ENCODE peak calls at places on chromosomes 2 and 18, in seven cellular contexts. K is heart left ventricle; B is A673; M is IMR-90; P is effector memory CD4-positive, alpha-beta T cell; L is suprapubic skin; S is naive thymus-derived CD4-positive, alpha-beta T cell. U is an unnamed sample. For H3K4me1 and H3K27me3, the result is how much of the 10 kb centered on the place peaks cover.

GRCh38 chr2:119638246-119638645 is 40.8 kb upstream of the TMEM177 start:
- DNase-seq in K (no peak), B (no peak), P (no peak), S (no peak), M (no peak), L (no peak), U (no peak)

GRCh38 chr2:150476809-150477302 is 10.6 kb downstream of the RND3 start:
- DNase-seq in K (no peak), B (no peak), P (no peak), S (no peak), L (no peak), M (peak), U (no peak)

GRCh38 chr18:24271381-24272331 is 126.0 kb downstream of the OSBPL1A start:
- DNase-seq in M (peak), S (peak), L (peak), P (no peak), K (peak), B (peak), U (no peak)

GRCh38 chr2:225739328-225739727 is 339.8 kb downstream of the NYAP2 start:
- DNase-seq in K (no peak), B (no peak), L (no peak), P (no peak), S (no peak), M (no peak), U (no peak)

GRCh38 chr2:2870106-2870505 is 507.5 kb downstream of the EIPR1 start:
- DNase-seq in M (no peak), B (no peak), K (no peak), P (no peak), L (no peak), S (no peak), U (no peak)

GRCh38 chr18:52237551-52237950 is 102.4 kb upstream of the DCC start:
- DNase-seq in S (no peak), P (no peak), B (no peak), L (no peak), K (no peak), M (peak), U (no peak)

GRCh38 chr18:79644006-79644665 is 35.5 kb upstream of the CTDP1 start:
- DNase-seq in S (peak), P (peak), L (no peak), M (peak), B (peak), K (peak), U (peak)

GRCh38 chr2:65918760-65919187 is 486.4 kb upstream of the SPRED2 start:
- DNase-seq in B (no peak), P (no peak), L (no peak), M (no peak), S (no peak), K (no peak), U (no peak)

GRCh38 chr2:218081695-218082094 is 12.6 kb downstream of the RUFY4 start:
- DNase-seq in M (peak), B (no peak), S (no peak), L (no peak), P (no peak), K (no peak), U (no peak)

GRCh38 chr2:163990554-163990953 is 254.7 kb upstream of the FIGN start:
- DNase-seq in L (no peak), P (no peak), S (no peak), K (no peak), B (no peak), M (no peak), U (no peak)

GRCh38 chr18:2883137-2883671 is 36.4 kb downstream of the EMILIN2 start:
- DNase-seq in P (peak), B (no peak), M (no peak), S (no peak), K (no peak), L (no peak), U (peak)

GRCh38 chr18:50806208-50806616 is 13.6 kb downstream of the MRO start:
- DNase-seq in M (no peak), K (peak), B (no peak), L (no peak), S (no peak), P (no peak), U (no peak)

GRCh38 chr2:149686677-149687427 is 99.3 kb upstream of the MMADHC start:
- DNase-seq in K (no peak), B (no peak), M (no peak), S (no peak), P (no peak), L (no peak), U (no peak)

GRCh38 chr2:40169430-40169829 is 282.5 kb downstream of the SLC8A1 start:
- DNase-seq in P (no peak), M (peak), K (no peak), L (no peak), S (no peak), B (no peak), U (no peak)

GRCh38 chr2:31187166-31187565 is 30.1 kb downstream of the CAPN14 start:
- DNase-seq in M (no peak), L (no peak), B (no peak), P (no peak), S (no peak), K (no peak), U (no peak)

GRCh38 chr18:10330428-10330827 is 124.0 kb upstream of the APCDD1 start:
- DNase-seq in P (no peak), S (no peak), L (no peak), M (no peak), K (no peak), B (no peak), U (no peak)

GRCh38 chr18:63820694-63821093 is 45.5 kb downstream of the SERPINB7 start:
- DNase-seq in S (no peak), K (no peak), M (no peak), L (no peak), P (no peak), B (no peak), U (no peak)

GRCh38 chr2:124254621-124255020 is 229.5 kb downstream of the CNTNAP5 start:
- DNase-seq in P (no peak), K (no peak), L (no peak), M (peak), S (no peak), B (no peak), U (no peak)

GRCh38 chr2:1593371-1594205 is 150.7 kb downstream of the PXDN start:
- DNase-seq in L (no peak), P (no peak), S (no peak), M (peak), B (peak), K (peak), U (no peak)

GRCh38 chr2:100903534-100904258 is 83.8 kb downstream of the NPAS2 start:
- DNase-seq in S (no peak), K (no peak), P (no peak), L (no peak), M (peak), B (no peak), U (no peak)

GRCh38 chr2:9308186-9308955 is 101.8 kb downstream of the ASAP2 start:
- DNase-seq in S (no peak), L (no peak), B (no peak), M (peak), P (no peak), K (no peak), U (no peak)

GRCh38 chr2:100891911-100892642 is 72.1 kb downstream of the NPAS2 start:
- DNase-seq in P (no peak), L (no peak), B (no peak), K (no peak), M (peak), S (no peak), U (no peak)

GRCh38 chr2:216700088-216700567 is 4.8 kb upstream of the IGFBP5 start:
- DNase-seq in B (peak), M (no peak), K (no peak), S (no peak), P (no peak), L (no peak), U (no peak)

GRCh38 chr2:101446869-101447268 is 28.0 kb downstream of the RFX8 start:
- DNase-seq in S (no peak), L (no peak), K (no peak), P (no peak), B (no peak), M (peak), U (no peak)

GRCh38 chr2:197198890-197199289 is 111.7 kb downstream of the ANKRD44 start:
- DNase-seq in P (peak), B (no peak), K (peak), L (no peak), M (no peak), S (peak), U (peak)

GRCh38 chr2:20447437-20448245 is 767 bp downstream of the RHOB start:
- DNase-seq in B (peak), M (peak), P (no peak), L (peak), K (peak), S (no peak), U (peak)

GRCh38 chr2:202418511-202418910 is 42.4 kb downstream of the BMPR2 start:
- DNase-seq in S (no peak), L (no peak), B (no peak), K (no peak), P (no peak), M (no peak), U (no peak)

GRCh38 chr2:200352631-200353030 is 46.1 kb downstream of the SPATS2L start:
- DNase-seq in S (no peak), L (no peak), M (peak), B (no peak), P (no peak), K (no peak), U (no peak)

GRCh38 chr2:55232863-55233657 is 572 bp downstream of the RPS27A start:
- DNase-seq in B (no peak), L (no peak), K (no peak), M (peak), S (peak), P (peak), U (peak)

GRCh38 chr2:204195498-204195897 is 258.9 kb downstream of the ICOS start:
- DNase-seq in P (no peak), B (no peak), L (no peak), K (no peak), S (no peak), M (no peak), U (no peak)

GRCh38 chr18:62346327-62347090 is 21.4 kb downstream of the TNFRSF11A start:
- DNase-seq in M (no peak), P (no peak), B (no peak), L (no peak), S (no peak), K (no peak), U (no peak)

GRCh38 chr2:176392125-176392704 is 123.0 kb downstream of the MTX2 start:
- DNase-seq in L (no peak), K (no peak), P (no peak), S (no peak), B (no peak), M (peak), U (no peak)

GRCh38 chr2:169189123-169189522 is 119.8 kb downstream of the DHRS9 start:
- DNase-seq in L (no peak), S (no peak), K (no peak), P (no peak), B (no peak), M (no peak), U (no peak)

GRCh38 chr2:209663149-209663548 is 108.5 kb upstream of the UNC80 start:
- DNase-seq in L (no peak), B (no peak), K (no peak), P (no peak), S (no peak), M (peak), U (no peak)

GRCh38 chr2:222756362-222756831 is 84.9 kb downstream of the MOGAT1 start:
- DNase-seq in K (no peak), S (no peak), M (no peak), P (no peak), L (no peak), B (no peak), U (no peak)

GRCh38 chr18:9126337-9126736 is 10.2 kb upstream of the ANKRD12 start:
- DNase-seq in P (no peak), K (no peak), B (no peak), L (no peak), M (no peak), S (no peak), U (no peak)
- H3K4me1 ChIP-seq in P (under half), K (under half), B (under half), L (under half), M (under half), S (under half), U (under half)

GRCh38 chr2:11371099-11371937 is 26.9 kb upstream of the ROCK2 start:
- DNase-seq in L (no peak), P (no peak), S (no peak), K (no peak), B (no peak), M (no peak), U (no peak)
- H3K27me3 ChIP-seq in L (under half), P (under half), S (under half), K (under half), B (under half), M (under half), U (under half)

DNA sequence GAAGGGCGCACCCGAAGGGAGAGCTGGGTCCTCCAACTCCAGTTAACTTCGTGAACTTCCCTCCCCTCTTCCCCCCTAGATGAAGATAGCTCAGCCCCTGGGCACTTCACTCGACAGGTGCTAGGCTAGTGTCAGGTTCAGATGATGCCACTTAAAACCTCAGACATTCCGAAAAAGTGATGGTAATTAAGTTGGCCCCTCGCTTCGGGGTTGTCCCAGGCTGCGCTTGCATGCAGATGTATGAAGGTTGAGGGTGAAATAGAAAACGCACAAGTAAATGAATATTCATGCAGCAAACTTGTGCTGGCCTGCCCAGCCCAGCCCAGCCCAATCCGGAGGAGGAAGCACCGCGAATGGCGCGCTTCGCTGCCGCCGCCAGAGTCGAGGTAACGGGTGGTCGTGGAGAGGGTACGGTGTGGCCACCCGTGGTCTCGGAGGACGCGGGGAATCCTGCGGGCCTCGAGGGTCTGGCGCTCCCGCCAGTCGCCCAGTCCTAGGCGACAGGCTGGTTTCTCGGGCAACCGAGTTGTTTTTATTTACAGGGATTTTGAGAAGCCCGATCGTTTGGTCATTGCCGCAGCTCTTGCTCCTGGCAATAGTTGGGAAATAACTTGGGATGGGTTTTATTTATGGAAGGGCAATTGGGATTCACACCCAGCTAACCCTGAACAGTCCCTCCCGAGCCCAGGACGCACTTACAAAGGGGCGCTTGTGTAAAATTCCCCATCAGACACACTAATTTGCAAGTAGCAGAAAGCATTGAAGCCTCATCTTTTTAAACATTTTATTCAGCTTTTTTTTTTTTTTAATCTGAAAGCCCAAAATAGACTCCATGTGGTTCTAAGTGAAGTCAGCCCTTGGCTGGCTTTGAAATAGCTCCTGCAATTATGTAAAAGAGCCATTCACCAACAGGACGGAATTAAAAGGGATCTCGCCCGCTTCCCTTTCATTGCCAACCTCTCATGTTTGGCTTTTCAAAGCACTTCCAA is 3.3 kb upstream of the GBX2 start:
- DNase-seq in S (no peak), M (no peak), P (no peak), K (no peak), L (no peak), B (peak), U (no peak)
- H3K4me1 ChIP-seq in S (under half), M (under half), P (under half), K (under half), L (half or more), B (under half), U (under half)

GRCh38 chr2:174326880-174327558 is 7.7 kb upstream of the SP9 start:
- DNase-seq in B (no peak), M (no peak), K (no peak), S (no peak), P (no peak), L (no peak), U (no peak)
- H3K27me3 ChIP-seq in B (half or more), M (half or more), K (half or more), S (half or more), P (half or more), L (half or more), U (half or more)

DNA sequence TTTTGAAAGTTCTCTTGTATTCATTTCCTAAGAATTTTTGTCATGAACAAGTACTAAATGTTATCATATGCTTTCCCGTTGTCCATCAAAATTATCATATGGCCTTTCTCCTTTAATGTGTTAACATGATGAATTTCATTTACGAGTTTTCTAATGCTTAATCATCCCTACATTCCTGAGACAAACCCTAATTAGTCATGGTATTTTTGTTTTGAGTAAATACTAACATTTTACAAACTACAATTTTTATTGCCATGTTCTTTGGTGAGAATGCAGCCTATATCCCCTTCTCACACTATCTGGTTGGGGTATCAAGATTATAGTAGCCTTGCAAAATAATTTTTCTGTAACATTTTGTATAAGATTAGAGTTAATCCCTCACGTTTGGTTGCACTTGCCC is 14.5 kb downstream of the SMAD2 start:
- DNase-seq in P (no peak), K (no peak), L (no peak), S (no peak), B (no peak), M (no peak), U (no peak)
- H3K4me1 ChIP-seq in P (under half), K (under half), L (under half), S (under half), B (under half), M (under half), U (half or more)

GRCh38 chr2:72147303-72147970 is at the start of gene CYP26B1:
- DNase-seq in K (peak), S (no peak), L (no peak), B (peak), M (no peak), P (no peak), U (peak)

GRCh38 chr2:72146357-72147302 is 1.0 kb downstream of the CYP26B1 start:
- DNase-seq in S (no peak), M (no peak), L (no peak), P (no peak), B (no peak), K (peak), U (no peak)

GRCh38 chr2:72148391-72148974 is 821 bp upstream of the CYP26B1 start:
- DNase-seq in B (peak), S (no peak), P (no peak), L (no peak), M (no peak), K (no peak), U (no peak)

GRCh38 chr2:72148975-72149555 is 1.4 kb upstream of the CYP26B1 start:
- DNase-seq in B (no peak), P (no peak), L (no peak), S (no peak), K (peak), M (peak), U (no peak)

DNA sequence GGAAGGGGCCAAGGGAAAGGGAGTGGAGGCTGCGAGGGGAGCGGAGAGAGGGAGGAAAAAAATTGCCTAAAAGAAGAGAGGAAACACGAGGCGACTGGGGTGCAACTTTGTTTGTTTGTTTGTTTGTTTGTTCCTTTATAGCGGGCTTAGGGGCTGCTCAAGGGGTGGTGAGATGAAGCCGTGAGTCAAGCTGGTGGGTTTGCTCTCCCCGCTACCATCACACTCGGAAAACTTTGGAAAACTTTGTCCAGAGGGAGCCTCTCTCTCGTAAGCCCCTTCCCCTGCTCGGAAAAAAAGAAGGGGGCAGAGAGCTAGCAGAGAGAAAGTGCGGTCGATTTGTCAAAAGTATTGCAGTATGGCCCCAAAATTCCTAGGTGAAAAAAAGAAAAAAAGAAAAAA is 308 bp upstream of the CYP26B1 start:
- DNase-seq in B (no peak), K (no peak), L (no peak), S (no peak), P (no peak), M (no peak), U (no peak)
- H3K27me3 ChIP-seq in B (under half), K (under half), L (half or more), S (under half), P (under half), M (half or more), U (under half)

GRCh38 chr2:37645836-37646235 is 25.6 kb downstream of the CDC42EP3 start:
- DNase-seq in K (no peak), S (no peak), M (no peak), B (no peak), L (no peak), P (no peak), U (no peak)
- H3K4me1 ChIP-seq in K (half or more), S (under half), M (under half), B (under half), L (under half), P (half or more), U (half or more)

GRCh38 chr2:26914286-26914962 is 56.0 kb upstream of the MAPRE3 start:
- DNase-seq in K (no peak), M (no peak), B (no peak), S (no peak), L (no peak), P (no peak), U (no peak)

GRCh38 chr2:26915316-26915715 is 55.1 kb upstream of the MAPRE3 start:
- DNase-seq in B (no peak), K (no peak), L (no peak), M (no peak), P (no peak), S (no peak), U (no peak)

GRCh38 chr2:26913599-26914285 is 56.7 kb upstream of the MAPRE3 start:
- DNase-seq in P (no peak), S (no peak), L (no peak), B (peak), M (peak), K (no peak), U (no peak)

GRCh38 chr2:26916128-26916692 is 54.2 kb upstream of the MAPRE3 start:
- DNase-seq in B (no peak), S (no peak), K (no peak), P (no peak), L (no peak), M (no peak), U (no peak)

DNA sequence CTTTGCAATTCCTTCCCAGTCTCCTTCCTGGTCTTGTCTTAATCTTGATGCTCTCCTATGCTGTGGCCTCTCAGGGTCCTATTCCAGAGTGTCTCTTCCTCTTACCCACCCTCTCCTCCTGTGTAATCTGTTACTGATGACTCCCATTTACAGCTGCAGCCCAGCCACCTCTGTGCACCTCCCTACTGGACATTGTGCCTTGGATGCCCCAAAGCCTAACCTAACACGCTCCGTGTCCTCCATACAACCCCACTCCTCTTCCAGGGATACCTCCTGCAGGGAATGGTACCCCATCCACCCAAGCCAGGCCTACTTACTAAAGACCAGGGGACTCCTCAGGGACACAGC is 55.5 kb upstream of the MAPRE3 start:
- DNase-seq in M (no peak), P (no peak), S (no peak), K (no peak), L (no peak), B (no peak), U (no peak)
- H3K27me3 ChIP-seq in M (half or more), P (under half), S (under half), K (under half), L (half or more), B (under half), U (under half)

GRCh38 chr2:43346619-43347018 is 120.2 kb upstream of the ZFP36L2 start:
- DNase-seq in B (no peak), P (no peak), S (no peak), K (no peak), M (no peak), L (no peak), U (no peak)
- H3K4me1 ChIP-seq in B (under half), P (under half), S (under half), K (under half), M (under half), L (half or more), U (under half)

U was measured in CD8-positive, alpha-beta memory T cell.